ENCODE peak calls at places on chromosomes 16 and 17, in ten cellular contexts. Y, M, K, G, N, A, F, W, V and O are unnamed samples. For H3K9me3, the result is how much of the 10 kb centered on the place peaks cover.

GRCh38 chr16:87490091-87490798 is 2.6 kb downstream of the ZCCHC14 start:
- DNase-seq in N (no peak), F (no peak), K (no peak), A (no peak), W (no peak), G (no peak), M (no peak), V (no peak), Y (peak), O (no peak)

GRCh38 chr17:64178011-64178825 is 48.3 kb upstream of the ERN1 start:
- DNase-seq in G (no peak), K (no peak), N (no peak), W (no peak), F (no peak), Y (no peak), V (no peak), A (peak), M (no peak), O (no peak)

GRCh38 chr17:35577826-35578194 is 561 bp downstream of the PEX12 start:
- DNase-seq in G (no peak), A (peak), F (no peak), K (no peak), N (no peak), Y (no peak), W (no peak), V (no peak), M (no peak), O (no peak)

GRCh38 chr17:1640329-1641064 is 5.0 kb downstream of the SCARF1 start:
- DNase-seq in W (peak), V (no peak), G (no peak), A (no peak), M (no peak), Y (no peak), F (peak), N (no peak), K (no peak), O (no peak)

GRCh38 chr16:12201863-12202262 is 225.3 kb downstream of the SNX29 start:
- DNase-seq in V (no peak), N (no peak), G (no peak), F (no peak), A (no peak), K (no peak), M (no peak), W (no peak), Y (no peak), O (no peak)

GRCh38 chr17:67518881-67519280 is 141.8 kb downstream of the PITPNC1 start:
- DNase-seq in N (no peak), W (no peak), V (no peak), G (no peak), M (no peak), Y (no peak), K (no peak), F (no peak), A (no peak), O (no peak)

GRCh38 chr17:50892101-50892776 is 26.1 kb upstream of the TOB1 start:
- DNase-seq in V (no peak), A (peak), G (no peak), N (no peak), W (no peak), M (no peak), K (no peak), F (no peak), Y (no peak), O (no peak)

GRCh38 chr16:67857547-67858233 is 10.2 kb upstream of the CENPT start:
- DNase-seq in A (peak), V (peak), N (peak), F (peak), W (peak), K (peak), Y (no peak), M (peak), G (peak), O (peak)

DNA sequence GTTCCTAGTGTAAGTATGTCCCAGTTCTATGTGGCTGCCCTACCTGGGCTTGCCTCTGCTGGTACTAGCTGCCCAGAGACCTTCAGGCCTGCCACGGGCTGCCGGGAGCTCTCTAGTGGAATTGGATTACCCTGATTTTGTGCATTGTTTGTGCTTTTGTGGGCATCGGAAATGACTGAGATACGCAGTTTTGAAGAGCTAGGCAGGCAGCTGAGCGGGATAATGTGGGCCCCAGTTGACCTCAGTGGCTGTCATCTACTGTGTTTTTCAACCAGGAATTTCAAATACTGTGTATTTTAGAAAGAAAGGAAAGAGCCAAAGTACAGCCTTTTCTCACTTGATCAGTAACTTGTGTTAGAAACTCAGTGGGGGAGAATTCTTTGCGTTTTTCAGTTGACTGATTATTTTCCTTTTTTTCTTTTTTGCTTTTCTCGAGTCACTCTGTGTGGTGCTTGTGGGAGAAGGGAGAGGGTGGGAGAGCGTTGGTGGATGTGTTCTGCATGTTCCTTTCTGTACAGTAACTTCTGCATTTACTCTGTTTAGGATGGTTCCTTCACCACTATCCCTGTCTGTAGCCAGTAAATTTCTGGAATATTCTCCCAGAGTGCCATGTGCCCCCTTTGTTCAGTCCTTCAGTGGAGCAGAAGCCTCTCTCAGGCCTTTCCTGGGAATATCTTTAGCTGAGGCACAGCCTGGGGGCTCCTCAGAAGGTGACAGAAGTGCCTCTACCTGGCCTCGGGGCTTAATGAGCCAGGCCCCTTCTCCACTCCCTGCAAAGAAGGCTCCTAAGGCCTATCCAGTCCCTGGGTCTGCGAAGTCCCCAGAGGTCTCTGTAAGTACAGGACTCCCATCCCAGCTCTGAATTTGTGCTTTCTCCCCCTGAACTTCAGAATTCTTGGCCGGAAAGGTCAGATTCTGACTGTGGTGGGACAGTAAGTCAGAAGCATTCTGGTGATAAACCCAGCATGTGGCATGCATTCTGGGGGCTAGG is 15.0 kb upstream of the SLC12A3 start:
- DNase-seq in V (no peak), K (no peak), N (no peak), W (no peak), F (no peak), A (peak), M (no peak), G (no peak), Y (no peak), O (no peak)
- H3K9me3 ChIP-seq in V (under half), K (under half), N (under half), W (under half), F (under half), A (under half), M (under half), G (under half), Y (under half), O (under half)

DNA sequence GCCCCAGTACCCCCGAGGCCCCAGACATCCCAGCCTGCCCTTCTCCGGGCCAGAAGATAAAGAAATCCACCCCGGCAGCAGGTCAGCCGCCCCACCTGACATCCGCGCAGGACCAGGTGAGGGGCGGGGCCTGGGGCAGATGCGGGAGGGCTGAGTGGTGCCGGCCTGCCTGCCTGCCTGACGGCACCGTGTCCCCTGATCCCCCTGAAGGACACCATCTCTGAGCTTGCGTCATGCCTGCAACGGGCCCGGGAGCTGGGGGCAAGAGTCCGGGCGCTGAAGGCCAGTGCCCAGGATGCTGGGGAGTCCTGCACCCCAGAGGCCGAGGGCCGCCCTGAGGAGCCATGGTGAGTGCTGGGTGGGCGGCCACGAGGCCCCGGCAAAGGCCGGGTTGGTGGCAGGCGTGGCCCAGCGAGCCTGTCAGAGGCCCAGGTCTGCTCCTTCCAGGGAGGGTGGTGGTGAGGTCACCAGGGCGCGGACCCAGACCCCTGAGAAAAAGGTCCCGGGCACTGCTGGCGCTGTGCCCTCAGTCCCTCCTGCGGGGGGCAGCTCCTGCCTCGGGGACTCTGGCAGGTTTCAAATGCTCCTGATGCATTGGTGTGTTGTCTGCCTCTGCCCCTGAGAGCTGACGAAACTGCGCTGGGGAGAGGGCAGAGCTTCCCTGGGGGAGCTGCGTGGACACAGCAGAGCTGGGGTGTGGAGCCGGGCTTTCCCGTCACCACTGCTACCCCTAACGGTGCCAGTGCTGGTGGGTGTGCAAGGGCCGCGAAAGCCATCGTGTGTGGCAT is 1.2 kb downstream of the CDT1 start:
- DNase-seq in N (no peak), G (peak), K (no peak), Y (no peak), W (no peak), A (no peak), F (no peak), V (no peak), M (no peak), O (peak)
- H3K27ac ChIP-seq in N (no peak), G (no peak), K (no peak), Y (no peak), W (no peak), A (peak), F (no peak), V (no peak), M (no peak), O (no peak)

DNA sequence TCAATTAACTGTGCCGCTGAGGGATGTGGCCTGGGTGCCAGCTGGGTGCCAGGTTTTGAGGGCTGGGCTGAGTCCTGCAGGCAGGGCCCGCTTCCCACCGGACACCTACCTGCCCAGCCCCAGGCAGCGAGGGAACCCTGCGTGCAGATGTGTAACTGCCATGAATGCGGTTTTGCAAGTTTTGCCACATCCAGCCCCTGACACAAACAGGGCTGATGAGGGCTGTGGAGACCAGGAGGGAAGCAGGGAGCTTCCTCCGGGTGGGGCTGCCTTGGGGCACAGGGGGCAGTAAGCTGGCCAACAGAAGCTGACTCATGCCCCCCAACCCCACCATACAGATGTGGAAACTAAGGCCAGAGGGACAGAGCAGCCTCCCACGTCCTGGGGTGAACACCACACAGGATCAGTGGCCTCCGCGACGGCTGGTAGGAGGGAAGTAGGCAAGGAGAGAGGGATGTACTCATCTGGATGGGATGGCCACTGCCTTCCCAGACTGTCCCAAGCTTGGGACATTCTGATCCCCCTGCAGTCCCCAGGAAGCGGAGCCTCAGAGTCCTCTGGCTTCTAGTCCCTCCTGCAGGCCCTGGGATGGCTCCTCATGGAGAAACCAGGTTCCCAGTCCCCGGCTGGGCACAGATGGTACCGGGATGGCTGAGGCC is 1.6 kb downstream of the UBALD1 start:
- DNase-seq in V (no peak), F (no peak), M (no peak), K (no peak), N (no peak), G (no peak), W (no peak), A (no peak), Y (no peak), O (no peak)
- H3K4me3 ChIP-seq in V (peak), F (peak), M (peak), K (peak), N (peak), G (peak), W (peak), A (peak), Y (peak), O (peak)

DNA sequence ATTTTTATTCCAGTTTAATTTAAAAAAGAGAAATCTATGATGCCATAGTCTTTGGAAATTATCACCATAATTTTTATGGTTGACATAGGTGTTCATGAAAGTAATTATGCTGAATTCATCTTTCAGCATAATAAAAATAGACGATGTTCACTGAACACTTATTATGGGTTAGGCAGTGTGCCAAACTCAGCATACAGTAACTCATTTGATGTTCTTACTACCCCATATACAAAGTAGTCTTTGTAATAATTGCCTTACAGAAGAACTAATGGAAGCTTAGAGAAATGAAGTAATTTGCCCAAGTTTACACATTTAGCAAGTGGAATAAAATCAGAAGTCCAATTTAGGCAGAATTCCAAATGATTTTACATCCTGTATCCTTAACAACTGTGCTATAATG is 852.2 kb upstream of the GOT2 start:
- DNase-seq in F (no peak), V (no peak), G (no peak), N (no peak), M (no peak), A (no peak), K (no peak), W (no peak), Y (no peak), O (no peak)
- H3K9me3 ChIP-seq in F (under half), V (under half), G (under half), N (under half), M (under half), A (under half), K (under half), W (under half), Y (under half), O (under half)

DNA sequence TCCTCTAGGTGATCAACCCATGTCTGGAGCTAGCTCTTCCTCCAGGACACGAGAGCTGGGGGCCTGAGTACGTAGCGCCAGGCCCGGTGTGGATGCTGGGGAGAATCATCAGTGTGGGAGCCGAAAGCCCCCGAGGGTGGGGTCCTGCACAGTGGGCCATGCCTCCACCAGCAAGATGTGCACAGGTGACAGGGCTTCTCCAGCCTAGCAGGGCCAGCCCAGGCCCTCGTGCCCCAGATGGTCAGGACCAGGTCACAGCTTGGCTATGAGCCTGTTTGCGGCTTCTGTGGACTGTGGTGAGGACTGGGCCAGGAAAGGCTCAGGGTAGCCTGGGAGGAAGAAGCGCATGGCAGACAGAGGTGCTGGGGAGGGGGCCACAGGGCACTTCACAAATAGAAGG is 7.8 kb downstream of the MPG start:
- DNase-seq in A (no peak), F (no peak), K (no peak), G (no peak), N (no peak), V (no peak), W (no peak), Y (no peak), M (no peak), O (no peak)
- H3K27ac ChIP-seq in A (peak), F (peak), K (no peak), G (peak), N (peak), V (no peak), W (peak), Y (no peak), M (peak), O (no peak)

GRCh38 chr17:81230043-81230820 is 7.5 kb upstream of the CEP131 start:
- DNase-seq in F (no peak), N (no peak), G (peak), Y (no peak), V (no peak), W (peak), A (no peak), M (no peak), K (no peak), O (no peak)
- H3K4me3 ChIP-seq in F (no peak), N (no peak), G (no peak), Y (no peak), V (no peak), W (no peak), A (no peak), M (no peak), K (no peak), O (no peak)

GRCh38 chr16:35733278-35733965 is 2274.0 kb downstream of the TP53TG3F start:
- DNase-seq in G (no peak), K (no peak), N (no peak), W (no peak), F (no peak), V (no peak), M (no peak), A (no peak), Y (no peak), O (no peak)

GRCh38 chr16:35735403-35736251 is 2276.2 kb downstream of the TP53TG3F start:
- DNase-seq in F (no peak), V (no peak), G (no peak), Y (no peak), K (no peak), A (no peak), N (no peak), M (no peak), W (no peak), O (peak)

GRCh38 chr16:35733971-35734702 is 2274.7 kb downstream of the TP53TG3F start:
- DNase-seq in K (no peak), G (no peak), N (no peak), W (no peak), Y (no peak), A (no peak), V (no peak), M (no peak), F (no peak), O (no peak)

GRCh38 chr16:35734728-35735402 is 2275.5 kb downstream of the TP53TG3F start:
- DNase-seq in W (no peak), M (no peak), N (no peak), Y (no peak), V (no peak), F (no peak), K (no peak), A (no peak), G (no peak), O (peak)

DNA sequence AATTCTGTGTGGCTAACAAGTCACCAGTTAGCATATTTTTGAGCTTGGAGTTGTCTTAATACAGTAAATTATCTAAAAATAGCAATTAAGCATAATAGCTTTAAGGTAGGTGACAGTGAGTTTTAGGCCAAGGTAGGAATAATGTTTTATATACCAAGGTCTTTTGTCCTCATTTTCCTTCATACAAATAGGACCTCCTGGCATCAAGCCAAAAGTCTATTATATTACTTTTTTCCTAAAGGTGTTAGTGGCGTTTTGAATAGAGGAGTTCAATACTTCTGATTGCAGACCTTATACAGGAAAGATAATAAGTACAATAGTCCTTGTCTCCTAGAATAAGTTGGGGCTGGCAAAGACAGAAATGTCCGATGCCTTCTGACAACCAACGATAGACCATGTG is 2277.7 kb downstream of the TP53TG3F start:
- DNase-seq in F (no peak), G (no peak), W (no peak), V (no peak), Y (no peak), K (no peak), A (no peak), N (no peak), M (no peak), O (no peak)
- H3K9me3 ChIP-seq in F (under half), G (under half), W (under half), V (under half), Y (under half), K (under half), A (under half), N (under half), M (under half), O (under half)

DNA sequence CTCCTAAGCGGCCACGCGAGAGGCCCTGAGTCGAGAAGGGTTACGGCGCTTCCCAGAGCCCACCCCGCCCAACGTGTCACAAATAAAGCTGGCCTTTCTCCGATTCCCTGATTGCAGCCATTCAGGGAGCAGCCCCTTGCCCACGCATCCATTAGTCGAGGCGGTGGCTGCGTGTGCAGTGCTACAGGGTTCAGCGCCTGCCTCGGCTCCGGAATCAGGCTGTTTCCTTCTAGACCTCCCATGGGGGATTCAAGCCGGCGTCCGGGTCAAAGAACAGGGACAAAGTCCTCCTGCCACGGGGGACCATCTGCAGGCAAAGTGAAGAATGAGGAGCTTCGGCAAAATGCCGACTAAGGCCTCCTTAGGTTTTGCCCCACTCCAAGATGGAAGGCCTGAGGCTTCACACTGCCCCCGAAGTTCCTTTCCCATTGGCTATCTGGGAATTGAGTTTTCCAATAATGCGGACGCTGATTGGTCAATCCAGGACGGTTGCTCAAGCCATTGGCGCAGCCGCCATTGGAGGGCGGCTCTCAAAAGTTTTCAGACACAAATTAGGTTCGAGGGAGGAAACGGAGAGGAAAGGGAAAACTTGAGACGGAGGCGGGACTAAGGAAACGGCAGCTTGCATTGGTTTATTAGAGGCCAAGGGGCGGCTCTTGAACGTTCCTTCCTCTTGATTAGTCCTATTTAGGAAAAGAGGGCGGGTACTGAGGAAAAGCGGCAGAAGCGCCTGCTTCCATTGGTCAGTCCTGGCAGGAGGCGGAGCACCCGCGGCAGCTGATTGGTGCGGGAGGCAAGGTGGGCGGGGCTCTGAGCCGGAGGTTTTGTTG is 430 bp upstream of the KATNB1 start:
- DNase-seq in F (peak), G (peak), K (peak), Y (peak), V (peak), M (peak), W (peak), N (peak), A (peak), O (peak)
- H3K27ac ChIP-seq in F (peak), G (peak), K (peak), Y (peak), V (no peak), M (peak), W (peak), N (peak), A (peak), O (peak)

GRCh38 chr16:698911-699671 is 6.5 kb downstream of the FBXL16 start:
- DNase-seq in W (no peak), M (no peak), K (no peak), A (no peak), Y (no peak), N (no peak), F (no peak), V (no peak), G (no peak), O (no peak)
- H3K4me3 ChIP-seq in W (no peak), M (no peak), K (peak), A (no peak), Y (no peak), N (no peak), F (no peak), V (no peak), G (no peak), O (no peak)